ENCODE peak calls at places on chromosomes 1 and 21, in six cellular contexts. E is colonic mucosa, H is RWPE1, Z is cardiac fibroblast, R is endothelial cell of umbilical vein, J is omental fat pad. S is an unnamed sample.

GRCh38 chr1:41498809-41499208 is 14.3 kb upstream of the EDN2 start:
- DNase-seq in Z (peak), E (peak), R (no peak), J (no peak), H (peak), S (no peak)

GRCh38 chr21:15850645-15851044 is 120.9 kb downstream of the USP25 start:
- DNase-seq in H (peak), J (no peak), E (no peak), Z (peak), R (peak), S (no peak)

GRCh38 chr1:31639543-31639942 is 5.1 kb downstream of the PEF1 start:
- DNase-seq in E (no peak), R (no peak), H (peak), Z (peak), J (no peak), S (no peak)

GRCh38 chr21:18832950-18833349 is 429.4 kb upstream of the TMPRSS15 start:
- DNase-seq in J (no peak), H (peak), R (peak), E (no peak), Z (peak), S (no peak)

GRCh38 chr1:170306948-170307347 is 161.2 kb downstream of the NTMT2 start:
- DNase-seq in H (no peak), E (no peak), J (no peak), R (no peak), Z (no peak), S (no peak)

GRCh38 chr1:94713472-94714141 is 106.5 kb upstream of the SLC44A3 start:
- DNase-seq in J (peak), H (peak), R (no peak), E (peak), Z (peak), S (no peak)

GRCh38 chr1:53291574-53291973 is 36.3 kb downstream of the LRP8 start:
- DNase-seq in J (no peak), Z (peak), R (no peak), H (no peak), E (no peak), S (no peak)

GRCh38 chr1:63124666-63125191 is 197.6 kb upstream of the FOXD3 start:
- DNase-seq in E (no peak), H (peak), Z (peak), J (no peak), R (peak), S (no peak)

GRCh38 chr1:184025242-184025675 is 12.3 kb downstream of the COLGALT2 start:
- DNase-seq in E (no peak), Z (peak), J (no peak), R (no peak), H (no peak), S (no peak)

GRCh38 chr1:174060090-174060489 is 37.9 kb upstream of the RC3H1 start:
- DNase-seq in Z (peak), J (no peak), R (no peak), H (no peak), E (no peak), S (no peak)

GRCh38 chr1:85058781-85059180 is 10.5 kb upstream of the MCOLN3 start:
- DNase-seq in Z (no peak), E (no peak), J (no peak), H (no peak), R (no peak), S (no peak)

GRCh38 chr21:15272591-15272990 is 207.8 kb upstream of the NRIP1 start:
- DNase-seq in Z (no peak), J (no peak), E (no peak), R (no peak), H (no peak), S (no peak)

GRCh38 chr1:237482777-237483176 is 407.9 kb downstream of the ZP4 start:
- DNase-seq in Z (no peak), J (no peak), H (no peak), R (no peak), E (no peak), S (no peak)

GRCh38 chr1:182126272-182126800 is 64.8 kb upstream of the ZNF648 start:
- DNase-seq in H (no peak), R (no peak), E (no peak), J (no peak), Z (no peak), S (no peak)

GRCh38 chr1:31432592-31433395 is 19.8 kb downstream of the SERINC2 start:
- DNase-seq in R (no peak), J (no peak), Z (no peak), E (no peak), H (no peak), S (no peak)

GRCh38 chr1:57061369-57061768 is 95.6 kb upstream of the C8B start:
- DNase-seq in R (no peak), J (no peak), E (no peak), Z (peak), H (no peak), S (no peak)

GRCh38 chr1:3930696-3931309 is 30.7 kb upstream of the C1orf174 start:
- DNase-seq in J (no peak), R (no peak), E (no peak), H (no peak), Z (no peak), S (no peak)

GRCh38 chr1:90356991-90357390 is 360.1 kb downstream of the BARHL2 start:
- DNase-seq in J (no peak), H (no peak), E (no peak), R (no peak), Z (no peak), S (no peak)

GRCh38 chr1:90781429-90782020 is 64.4 kb upstream of the BARHL2 start:
- DNase-seq in E (no peak), Z (no peak), R (no peak), H (no peak), J (no peak), S (no peak)

GRCh38 chr1:66276229-66276628 is 257.7 kb upstream of the SGIP1 start:
- DNase-seq in Z (no peak), J (no peak), E (no peak), R (no peak), H (no peak), S (no peak)

GRCh38 chr1:107695341-107695740 is 269.6 kb downstream of the VAV3 start:
- DNase-seq in E (no peak), H (no peak), J (no peak), R (no peak), Z (no peak), S (no peak)

GRCh38 chr1:21262282-21263051 is 27.8 kb downstream of the ECE1 start:
- DNase-seq in J (no peak), E (peak), Z (peak), H (no peak), R (peak), S (no peak)

GRCh38 chr1:107430540-107431228 is 289.8 kb downstream of the NTNG1 start:
- DNase-seq in Z (peak), R (peak), H (peak), E (peak), J (no peak), S (no peak)

GRCh38 chr1:172697463-172698100 is 38.7 kb downstream of the FASLG start:
- DNase-seq in H (no peak), E (no peak), R (no peak), Z (no peak), J (no peak), S (no peak)

GRCh38 chr21:46056450-46056903 is 41.4 kb upstream of the COL6A2 start:
- DNase-seq in H (no peak), Z (peak), J (peak), E (peak), R (no peak), S (no peak)

GRCh38 chr1:38129971-38130370 is 83.4 kb upstream of the POU3F1 start:
- DNase-seq in J (no peak), H (no peak), R (peak), E (no peak), Z (no peak), S (no peak)

GRCh38 chr1:232547938-232548484 is 81.9 kb downstream of the SIPA1L2 start:
- DNase-seq in Z (no peak), E (no peak), R (no peak), H (no peak), J (no peak), S (no peak)

GRCh38 chr1:18645172-18646090 is 14.8 kb downstream of the PAX7 start:
- DNase-seq in J (no peak), E (no peak), Z (no peak), H (no peak), R (no peak), S (no peak)

GRCh38 chr1:51237714-51238403 is 1.8 kb downstream of the RNF11 start:
- DNase-seq in Z (peak), H (no peak), R (peak), E (peak), J (no peak), S (no peak)

GRCh38 chr1:154860154-154860870 is 9.8 kb downstream of the KCNN3 start:
- DNase-seq in R (no peak), E (no peak), Z (peak), H (no peak), J (no peak), S (peak)

GRCh38 chr1:172086137-172086536 is 244.8 kb downstream of the DNM3 start:
- DNase-seq in E (no peak), J (no peak), Z (no peak), H (no peak), R (no peak), S (no peak)

GRCh38 chr1:29197590-29197924 is 15.9 kb upstream of the SRSF4 start:
- DNase-seq in Z (peak), E (peak), J (no peak), R (peak), H (no peak), S (no peak)

GRCh38 chr1:92240034-92240433 is 22.3 kb downstream of the C1orf146 start:
- DNase-seq in Z (no peak), H (no peak), J (no peak), R (no peak), E (no peak), S (no peak)

GRCh38 chr1:17605582-17606344 is 66.3 kb downstream of the ARHGEF10L start:
- DNase-seq in H (no peak), Z (peak), J (no peak), E (no peak), R (no peak), S (no peak)

GRCh38 chr1:119935373-119935772 is 39.1 kb upstream of the ADAM30 start:
- DNase-seq in H (no peak), R (no peak), E (no peak), J (no peak), Z (no peak), S (no peak)

GRCh38 chr1:205933672-205934618 is 9.3 kb downstream of the SLC26A9 start:
- DNase-seq in R (peak), E (no peak), J (no peak), Z (peak), H (peak), S (no peak)

GRCh38 chr1:39505289-39505688 is 13.9 kb downstream of the BMP8A start:
- DNase-seq in E (no peak), R (no peak), J (no peak), H (no peak), Z (no peak), S (no peak)

GRCh38 chr1:39509360-39510009 is 18.0 kb downstream of the BMP8A start:
- DNase-seq in J (no peak), E (peak), R (no peak), Z (peak), H (no peak), S (no peak)

GRCh38 chr1:39508266-39508665 is 16.8 kb downstream of the BMP8A start:
- DNase-seq in E (no peak), Z (no peak), H (no peak), J (no peak), R (no peak), S (no peak)

GRCh38 chr1:39507230-39507928 is 15.9 kb downstream of the BMP8A start:
- DNase-seq in R (no peak), J (no peak), E (no peak), Z (peak), H (no peak), S (no peak)

DNA sequence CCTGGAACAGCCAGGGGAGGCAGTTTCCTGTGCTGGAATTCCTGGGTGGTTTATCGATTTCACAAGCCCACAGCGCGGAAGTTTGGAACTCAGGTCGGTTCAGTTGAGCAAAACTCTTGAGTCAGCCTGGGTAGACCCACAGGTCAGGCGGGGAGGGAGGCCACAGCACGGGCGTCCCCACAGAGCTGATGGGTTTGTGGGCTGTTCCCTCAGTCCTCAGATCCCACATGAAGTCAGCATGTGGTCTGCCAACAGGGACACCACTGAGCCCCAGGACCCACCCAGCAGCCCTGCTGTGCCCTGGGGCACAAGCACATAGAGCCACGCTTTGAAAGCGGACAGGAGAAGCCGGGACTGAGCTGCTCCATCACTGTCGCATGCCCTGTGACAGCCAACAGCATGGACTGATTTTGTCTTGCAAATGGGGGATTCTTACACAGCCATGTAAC is 17.4 kb downstream of the BMP8A start:
- DNase-seq in H (no peak), R (no peak), Z (peak), E (no peak), J (no peak), S (no peak)
- TF ChIP-seq CTCF in H (no peak), R (no peak), Z (no peak), E (no peak), J (no peak), S (no peak)

GRCh38 chr1:23125489-23125888 is 43.2 kb downstream of the LUZP1 start:
- DNase-seq in Z (no peak), H (no peak), J (no peak), R (no peak), E (no peak), S (no peak)
- TF ChIP-seq CTCF in Z (no peak), H (no peak), J (no peak), R (no peak), E (no peak), S (no peak)

GRCh38 chr1:215133532-215133931 is 51.0 kb downstream of the KCNK2 start:
- DNase-seq in J (no peak), Z (no peak), R (no peak), H (no peak), E (no peak), S (no peak)
- TF ChIP-seq CTCF in J (no peak), Z (no peak), R (no peak), H (no peak), E (no peak), S (no peak)

DNA sequence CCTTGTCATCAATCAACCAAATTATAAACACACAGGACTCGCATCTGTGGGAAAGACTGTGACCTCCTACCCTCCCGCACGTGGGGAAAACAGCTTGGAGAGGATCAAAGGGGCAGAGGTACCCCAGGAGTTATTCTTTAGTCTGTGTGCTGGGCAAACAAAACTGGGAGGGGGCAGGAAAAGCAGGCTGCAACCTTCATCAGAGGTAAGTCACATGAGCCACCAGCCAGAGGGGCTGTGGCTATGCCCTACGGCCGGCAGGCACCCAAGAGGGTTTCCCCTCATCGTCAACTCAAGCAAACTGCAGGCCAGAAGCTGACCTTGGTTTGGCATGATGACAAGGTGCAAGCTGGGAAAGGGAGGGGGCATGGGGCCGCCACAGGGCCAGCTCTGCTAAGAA is 12.5 kb downstream of the SMIM12 start:
- DNase-seq in R (peak), H (no peak), Z (no peak), J (no peak), E (no peak), S (no peak)
- TF ChIP-seq CTCF in R (no peak), H (no peak), Z (no peak), J (no peak), E (no peak), S (no peak)

DNA sequence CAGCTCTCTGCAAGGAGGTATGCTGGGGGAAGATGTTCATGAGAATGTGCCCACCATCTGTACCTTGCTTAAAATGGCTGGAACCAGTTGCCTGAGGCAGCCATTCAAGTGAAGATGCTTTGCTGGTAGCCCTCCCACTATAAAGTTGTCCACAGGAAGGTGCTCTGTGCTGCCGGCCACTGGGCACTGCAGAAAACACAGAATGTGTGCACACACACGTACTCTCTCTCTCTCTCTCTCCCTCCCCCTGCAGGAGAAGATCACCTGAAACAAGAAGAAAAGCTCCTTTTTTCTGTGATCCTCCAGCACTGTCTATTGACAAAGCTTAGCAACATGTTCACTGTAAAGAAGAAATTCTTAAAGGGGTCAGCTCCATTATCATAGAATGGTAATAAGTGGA is 134.8 kb downstream of the PIGK start:
- DNase-seq in Z (no peak), J (no peak), R (no peak), E (no peak), H (no peak), S (no peak)
- TF ChIP-seq CTCF in Z (no peak), J (no peak), R (no peak), E (no peak), H (no peak), S (no peak)

DNA sequence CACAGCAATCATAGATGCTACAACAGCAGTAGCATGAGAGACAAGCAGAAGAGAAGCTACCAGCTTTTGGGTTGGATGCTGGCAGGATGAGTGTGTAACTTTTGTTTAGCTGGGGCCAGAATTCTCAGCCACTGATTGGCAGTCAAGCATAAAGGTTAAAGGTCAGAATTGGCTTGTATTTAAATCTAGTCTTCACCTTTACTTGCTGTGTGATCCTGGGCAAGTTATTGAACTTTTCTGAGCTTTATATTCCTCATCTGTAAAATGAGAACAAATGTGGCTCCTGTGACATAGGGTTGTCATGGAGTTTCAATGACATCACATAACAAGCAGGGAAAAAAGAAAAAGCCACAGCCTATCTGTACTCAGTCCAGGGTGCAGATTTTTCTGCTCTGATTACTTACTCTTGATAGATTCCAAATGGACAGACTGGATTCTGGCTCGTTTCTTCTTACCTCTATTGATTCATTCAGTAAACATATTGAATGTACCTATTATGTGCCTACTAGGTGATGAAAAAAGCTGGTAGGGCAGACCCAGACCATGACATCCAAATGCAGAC is 2.8 kb upstream of the AZIN2 start:
- DNase-seq in J (no peak), H (no peak), E (no peak), Z (no peak), R (no peak), S (no peak)
- TF ChIP-seq CTCF in J (no peak), H (no peak), E (no peak), Z (no peak), R (no peak), S (no peak)

GRCh38 chr1:35769759-35770446 is at the start of gene CLSPN:
- DNase-seq in E (peak), J (peak), R (peak), Z (peak), H (peak), S (peak)

GRCh38 chr1:35764283-35764682 is 5.5 kb downstream of the CLSPN start:
- DNase-seq in R (no peak), Z (no peak), E (no peak), J (no peak), H (no peak), S (no peak)

GRCh38 chr1:35768350-35769187 is 1.2 kb downstream of the CLSPN start:
- DNase-seq in E (no peak), H (no peak), R (no peak), J (no peak), Z (peak), S (no peak)

GRCh38 chr1:35773711-35774110 is 3.9 kb upstream of the CLSPN start:
- DNase-seq in R (peak), Z (no peak), E (no peak), H (no peak), J (no peak), S (no peak)

GRCh38 chr1:35769188-35769758 is 505 bp downstream of the CLSPN start:
- DNase-seq in R (peak), J (peak), E (peak), Z (peak), H (peak), S (peak)
- TF ChIP-seq CTCF in R (peak), J (no peak), E (peak), Z (peak), H (no peak), S (no peak)

S was measured in activated B cell treated with CpG ODN at 0.5 μM for 24 hours.